ENCODE peak calls at places on chromosomes 11 and 22, in seven cellular contexts. I, F, O, Y, E, K and W are unnamed samples.
A peak's percentile ranks its signal among the peaks of the same experiment; 100 is the strongest.

GRCh38 chr11:84290647-84291046 is 1004.5 kb upstream of the CCDC90B start:
- DNase-seq in F (no peak), K (no peak), Y (no peak), I (no peak), O (no peak), E (no peak), W (no peak)

GRCh38 chr11:73106347-73106746 is 35.8 kb downstream of the FCHSD2 start:
- DNase-seq in F (no peak), Y (no peak), O (no peak), I (no peak), K (no peak), E (no peak), W (no peak)

GRCh38 chr11:96303067-96303466 is 39.9 kb downstream of the MAML2 start:
- DNase-seq in K (no peak), Y (no peak), F (no peak), E (no peak), O (no peak), I (no peak), W (no peak)

GRCh38 chr22:37100589-37101127 is 8.9 kb downstream of the TMPRSS6 start:
- DNase-seq in K (no peak), Y (no peak), F (no peak), O (no peak), I (no peak), E (no peak), W (no peak)

GRCh38 chr11:12792590-12792989 is 118.4 kb downstream of the TEAD1 start:
- DNase-seq in Y (no peak), E (no peak), F (no peak), O (no peak), K (no peak), I (no peak), W (no peak)

GRCh38 chr11:1401656-1402221 is 12.0 kb downstream of the BRSK2 start:
- DNase-seq in Y (peak; percentile 72), F (peak; percentile 31), E (peak; percentile 85), K (no peak), O (no peak), I (peak; percentile 89), W (peak; percentile 71)

GRCh38 chr11:128279861-128280260 is 307.5 kb downstream of the ETS1 start:
- DNase-seq in Y (no peak), O (no peak), K (no peak), F (no peak), I (no peak), E (no peak), W (no peak)

GRCh38 chr11:44622721-44623258 is 57.3 kb downstream of the CD82 start:
- DNase-seq in O (no peak), F (no peak), Y (no peak), I (no peak), K (peak; percentile 3), E (no peak), W (no peak)

GRCh38 chr11:9565822-9566560 is 7.5 kb upstream of the WEE1 start:
- DNase-seq in I (peak; percentile 19), E (peak; percentile 19), F (peak; percentile 63), O (no peak), Y (no peak), K (peak; percentile 65), W (no peak)

GRCh38 chr11:112221263-112221835 is 4.9 kb upstream of the PTS start:
- DNase-seq in E (no peak), K (no peak), I (no peak), Y (no peak), O (no peak), F (no peak), W (no peak)